ENCODE peak calls at places on chromosomes 11 and 22, in six cellular contexts. O is MM.1S, F is K562, S is thoracic aorta, B is Peyer's patch, E is fibroblast of lung. X is an unnamed sample.

GRCh38 chr22:17380711-17381087 is 11.4 kb downstream of the CECR2 start:
- DNase-seq in F (no peak), O (no peak), E (no peak), S (no peak), B (no peak), X (no peak)

GRCh38 chr11:125233736-125234275 is 69.3 kb downstream of the PKNOX2 start:
- DNase-seq in S (no peak), F (no peak), O (no peak), E (no peak), B (no peak), X (no peak)

GRCh38 chr22:40114411-40114810 is 63.3 kb upstream of the TNRC6B start:
- DNase-seq in F (no peak), B (no peak), E (no peak), O (no peak), S (no peak), X (no peak)

GRCh38 chr11:82191690-82192089 is 542.0 kb downstream of the FAM181B start:
- DNase-seq in B (no peak), F (no peak), E (no peak), O (no peak), S (no peak), X (no peak)

GRCh38 chr11:614583-615452 is 932 bp downstream of the IRF7 start:
- DNase-seq in B (peak), O (no peak), S (no peak), F (no peak), E (no peak), X (no peak)

GRCh38 chr11:68495872-68496271 is 35.3 kb downstream of the PPP6R3 start:
- DNase-seq in F (no peak), O (no peak), S (no peak), E (no peak), B (no peak), X (no peak)

GRCh38 chr11:64089027-64089360 is 53.3 kb downstream of the FLRT1 start:
- DNase-seq in S (no peak), F (no peak), B (no peak), O (no peak), E (no peak), X (no peak)

GRCh38 chr22:35219012-35219411 is 38.3 kb upstream of the HMGXB4 start:
- DNase-seq in F (peak), E (no peak), S (no peak), B (no peak), O (no peak), X (no peak)

GRCh38 chr11:6609502-6610015 is 2.5 kb downstream of the TAF10 start:
- DNase-seq in O (no peak), S (no peak), B (no peak), F (no peak), E (no peak), X (no peak)

GRCh38 chr11:16883179-16883578 is 131.0 kb downstream of the PLEKHA7 start:
- DNase-seq in O (no peak), B (no peak), S (no peak), E (no peak), F (peak), X (no peak)

GRCh38 chr11:134904103-134904502 is 492.1 kb upstream of the B3GAT1 start:
- DNase-seq in S (no peak), B (no peak), O (no peak), F (no peak), E (no peak), X (no peak)

GRCh38 chr22:19460036-19460435 is 12.5 kb upstream of the C22orf39 start:
- DNase-seq in E (no peak), O (no peak), S (no peak), F (no peak), B (no peak), X (no peak)

GRCh38 chr11:127943152-127943551 is 644.2 kb downstream of the ETS1 start:
- DNase-seq in F (no peak), B (no peak), E (no peak), O (no peak), S (no peak), X (no peak)

GRCh38 chr11:31809857-31810778 is 1.0 kb downstream of the PAX6 start:
- DNase-seq in E (peak), S (no peak), O (peak), F (no peak), B (peak), X (no peak)

GRCh38 chr11:90805172-90805571 is 582.3 kb upstream of the CHORDC1 start:
- DNase-seq in E (no peak), O (no peak), B (no peak), F (no peak), S (no peak), X (no peak)

GRCh38 chr22:44407404-44408226 is 90.4 kb downstream of the RTL6 start:
- DNase-seq in F (no peak), B (peak), S (no peak), E (no peak), O (no peak), X (no peak)

GRCh38 chr22:44850946-44851345 is 98.6 kb downstream of the ARHGAP8 start:
- DNase-seq in E (no peak), S (no peak), B (peak), F (no peak), O (no peak), X (no peak)

GRCh38 chr11:33000181-33000580 is 15.5 kb upstream of the DEPDC7 start:
- DNase-seq in E (peak), F (no peak), O (no peak), B (no peak), S (no peak), X (no peak)

GRCh38 chr22:35648066-35649025 is at the start of gene APOL6:
- DNase-seq in F (peak), E (peak), O (peak), B (peak), S (no peak), X (peak)

GRCh38 chr11:91998466-91998865 is 226.2 kb upstream of the FAT3 start:
- DNase-seq in B (no peak), E (no peak), S (no peak), O (no peak), F (no peak), X (no peak)

GRCh38 chr11:35237860-35238715 is 99.1 kb downstream of the CD44 start:
- DNase-seq in F (peak), O (peak), B (no peak), E (peak), S (no peak), X (peak)

GRCh38 chr22:44297662-44298061 is 15.1 kb downstream of the SHISAL1 start:
- DNase-seq in F (no peak), B (no peak), O (no peak), S (no peak), E (no peak), X (no peak)

GRCh38 chr22:30424471-30425326 is 869 bp upstream of the MTFP1 start:
- DNase-seq in O (peak), S (no peak), F (no peak), B (no peak), E (no peak), X (peak)

GRCh38 chr11:59968395-59968783 is 4.6 kb downstream of the OOSP4A start:
- DNase-seq in B (no peak), F (no peak), O (no peak), E (no peak), S (no peak), X (no peak)

GRCh38 chr22:29308791-29309262 is 2.4 kb downstream of the GAS2L1 start:
- DNase-seq in O (no peak), S (no peak), B (no peak), F (no peak), E (peak), X (no peak)

GRCh38 chr22:36384766-36385400 is 2.9 kb downstream of the MYH9 start:
- DNase-seq in S (no peak), E (peak), B (no peak), F (no peak), O (peak), X (peak)

GRCh38 chr11:67617243-67617953 is 10.7 kb downstream of the NDUFV1 start:
- DNase-seq in O (no peak), S (no peak), F (no peak), B (no peak), E (no peak), X (no peak)

GRCh38 chr22:40190501-40190900 is 12.8 kb downstream of the TNRC6B start:
- DNase-seq in B (no peak), F (peak), S (no peak), E (no peak), O (no peak), X (no peak)

GRCh38 chr11:133361689-133361994 is 170.7 kb downstream of the OPCML start:
- DNase-seq in O (no peak), E (no peak), B (no peak), F (no peak), S (no peak), X (no peak)

GRCh38 chr11:134725939-134726639 is 314.0 kb upstream of the B3GAT1 start:
- DNase-seq in B (peak), S (no peak), E (no peak), F (peak), O (no peak), X (no peak)

GRCh38 chr11:765025-765801 is 12.1 kb downstream of the GATD1 start:
- DNase-seq in E (peak), S (no peak), B (no peak), F (peak), O (peak), X (peak)

GRCh38 chr11:123357990-123358827 is 71.9 kb upstream of the GRAMD1B start:
- DNase-seq in S (no peak), E (peak), O (peak), F (no peak), B (no peak), X (no peak)

GRCh38 chr22:46547179-46547882 is 9.9 kb upstream of the CELSR1 start:
- DNase-seq in O (no peak), S (no peak), F (no peak), E (peak), B (peak), X (no peak)

GRCh38 chr11:5304046-5304445 is 2.3 kb upstream of the OR51B4 start:
- DNase-seq in O (no peak), F (no peak), B (no peak), E (no peak), S (no peak), X (no peak)

GRCh38 chr11:19258651-19259230 is 18.0 kb upstream of the E2F8 start:
- DNase-seq in E (no peak), O (no peak), S (no peak), B (no peak), F (no peak), X (no peak)

GRCh38 chr11:31499576-31500178 is 9.7 kb downstream of the IMMP1L start:
- DNase-seq in F (no peak), O (no peak), S (no peak), E (peak), B (no peak), X (no peak)

GRCh38 chr11:13328276-13328675 is 50.7 kb downstream of the BMAL1 start:
- DNase-seq in B (no peak), E (no peak), S (no peak), F (no peak), O (no peak), X (no peak)

GRCh38 chr11:77106321-77106720 is 3.7 kb downstream of the OMP start:
- DNase-seq in O (no peak), F (no peak), B (peak), E (no peak), S (no peak), X (no peak)

DNA sequence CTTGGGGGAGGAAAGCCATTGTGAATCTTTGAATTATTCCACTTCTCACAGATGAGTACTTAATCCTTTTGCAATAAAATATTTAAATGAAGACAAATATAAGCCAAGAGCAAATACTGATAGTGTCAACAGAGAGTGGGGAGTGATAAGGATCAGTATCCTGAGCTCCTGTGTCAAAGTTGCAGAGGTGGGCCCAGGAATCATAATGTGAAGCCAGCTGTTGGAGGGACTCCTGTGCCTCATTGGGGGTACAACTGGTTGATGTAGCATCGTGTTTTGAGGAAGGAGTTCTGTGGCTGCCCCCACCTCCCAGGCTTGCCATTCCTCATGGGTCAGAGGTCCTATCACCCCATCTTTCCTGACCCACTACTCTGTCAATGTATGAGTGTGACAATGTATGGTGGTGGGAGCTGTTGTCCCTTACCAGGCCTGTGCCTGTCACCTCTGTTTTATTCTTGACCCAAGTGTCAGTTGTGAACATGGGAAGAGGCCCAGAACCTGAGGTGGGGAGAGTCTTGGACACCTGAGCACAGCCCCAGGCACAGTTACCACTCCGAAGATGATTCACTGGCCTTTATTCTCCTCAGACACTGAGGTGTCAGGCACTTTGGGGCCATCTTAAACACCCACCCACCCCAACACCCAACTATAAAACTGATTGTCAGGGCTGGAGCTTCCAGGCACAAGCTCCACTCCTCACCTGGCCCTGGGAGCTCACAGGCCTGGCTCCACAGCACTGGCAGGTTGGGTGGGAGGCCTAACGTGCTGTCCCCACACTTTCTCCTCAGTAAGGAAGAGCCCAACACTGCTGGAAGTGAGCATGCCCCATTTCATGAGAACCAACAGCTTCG is 38.4 kb downstream of the KCNQ1OT1 start:
- DNase-seq in F (no peak), E (no peak), B (no peak), S (no peak), O (no peak), X (no peak)
- H3K27ac ChIP-seq in F (no peak), E (no peak), B (no peak), S (no peak), O (no peak), X (no peak)

GRCh38 chr11:10932976-10933375 is 75.1 kb upstream of the ZBED5 start:
- DNase-seq in F (no peak), E (no peak), S (no peak), O (no peak), B (no peak), X (no peak)
- H3K27ac ChIP-seq in F (no peak), E (no peak), S (peak), O (no peak), B (no peak), X (no peak)

DNA sequence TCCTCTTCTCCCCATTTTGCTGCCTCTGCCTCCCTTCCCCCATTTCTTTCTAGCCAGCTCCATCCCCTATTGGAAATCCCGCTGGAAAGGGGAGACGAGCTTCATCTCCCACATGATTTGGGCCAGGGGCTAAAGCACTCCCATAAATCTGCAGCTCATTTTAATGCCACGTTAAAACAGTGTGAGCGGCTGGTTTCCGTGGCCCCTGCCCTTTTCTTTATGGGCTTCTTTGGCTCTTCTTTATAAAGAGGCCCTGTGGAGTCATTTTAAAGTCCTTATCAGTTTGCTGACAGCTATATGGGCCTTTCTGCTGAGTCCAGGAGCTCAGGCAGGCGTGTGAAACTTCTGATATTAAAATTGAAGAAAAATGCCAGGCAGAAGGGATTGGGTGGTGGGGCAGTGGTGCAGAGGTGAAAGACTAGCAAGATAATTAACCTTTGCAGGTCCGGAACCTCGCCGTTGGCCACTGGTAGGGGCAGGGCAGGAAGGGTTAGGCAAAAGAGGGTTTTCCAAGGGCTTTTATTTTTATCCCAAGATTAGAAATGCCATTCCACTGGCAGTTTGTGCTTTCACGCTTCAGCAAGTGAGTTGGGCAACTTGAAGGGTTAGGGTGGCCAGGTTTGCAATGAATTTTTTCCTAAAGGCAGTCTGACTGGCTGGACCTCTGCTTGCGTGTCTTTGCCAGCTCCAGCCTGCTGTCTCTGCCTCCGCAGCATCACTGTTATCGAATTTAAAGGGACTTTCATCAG is 44.3 kb downstream of the EXT2 start:
- DNase-seq in F (peak), S (no peak), E (no peak), O (no peak), B (no peak), X (no peak)
- H3K27ac ChIP-seq in F (peak), S (peak), E (no peak), O (no peak), B (no peak), X (no peak)

DNA sequence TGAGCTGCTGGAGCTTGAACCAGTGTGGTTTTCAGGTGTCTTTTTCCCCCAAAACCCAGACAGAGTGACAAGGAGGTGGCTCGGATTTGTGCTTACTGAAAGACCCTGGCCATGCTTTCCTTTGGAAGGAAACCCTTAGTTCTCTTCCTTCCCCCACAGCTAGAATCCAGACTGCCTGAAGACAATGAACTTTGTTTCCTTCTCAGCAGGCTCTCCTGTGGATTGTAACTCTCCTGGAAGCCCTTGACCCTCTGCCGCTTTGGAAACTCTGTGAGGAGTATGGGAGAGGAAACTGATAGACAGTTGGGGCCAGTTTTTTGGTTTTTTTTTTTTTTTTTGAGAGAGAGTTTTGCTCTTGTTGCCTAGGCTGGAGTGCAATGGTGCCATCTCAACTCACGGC is 62.1 kb upstream of the SESN3 start:
- DNase-seq in F (no peak), O (no peak), B (no peak), S (no peak), E (no peak), X (no peak)
- H3K27ac ChIP-seq in F (no peak), O (no peak), B (no peak), S (no peak), E (no peak), X (no peak)

GRCh38 chr11:14513800-14514199 is 6.4 kb downstream of the PSMA1 start:
- DNase-seq in F (no peak), O (no peak), S (no peak), B (no peak), E (no peak), X (no peak)
- H3K27ac ChIP-seq in F (no peak), O (no peak), S (no peak), B (no peak), E (no peak), X (no peak)

GRCh38 chr11:114167355-114168085 is 108.0 kb downstream of the ZBTB16 start:
- DNase-seq in F (no peak), O (no peak), S (no peak), B (no peak), E (peak), X (no peak)

GRCh38 chr11:114168086-114168448 is 108.6 kb downstream of the ZBTB16 start:
- DNase-seq in B (no peak), O (no peak), S (no peak), F (no peak), E (no peak), X (no peak)

GRCh38 chr11:114168691-114169090 is 109.2 kb downstream of the ZBTB16 start:
- DNase-seq in S (no peak), F (no peak), B (peak), E (no peak), O (peak), X (peak)

GRCh38 chr11:114170226-114170625 is 110.7 kb downstream of the ZBTB16 start:
- DNase-seq in F (no peak), E (no peak), S (no peak), B (no peak), O (no peak), X (no peak)

DNA sequence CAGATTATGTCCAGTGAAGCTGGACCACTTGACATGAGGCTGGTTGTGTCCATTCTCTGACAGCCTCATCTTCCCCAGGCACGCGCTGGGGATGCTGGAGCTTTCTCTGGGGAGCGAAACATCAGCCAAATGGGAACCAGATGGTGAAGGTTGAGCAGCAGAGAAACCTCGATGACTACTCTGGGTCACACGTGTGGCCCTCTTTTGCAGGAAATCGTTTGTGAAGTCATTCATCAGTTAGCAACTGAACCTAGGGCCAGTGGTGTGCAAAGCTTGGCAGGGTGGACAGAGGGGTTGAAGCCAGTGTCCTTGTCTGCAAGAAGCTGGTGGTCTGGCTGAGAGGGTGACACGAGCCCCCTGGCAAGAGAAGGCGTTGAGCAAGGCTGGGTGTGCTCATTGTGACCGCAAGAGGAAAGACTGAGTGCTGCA is 109.8 kb downstream of the ZBTB16 start:
- DNase-seq in B (no peak), F (no peak), E (peak), S (no peak), O (no peak), X (no peak)
- H3K27ac ChIP-seq in B (peak), F (no peak), E (no peak), S (peak), O (no peak), X (no peak)

GRCh38 chr22:22519591-22519990 is 479 bp downstream of the ZNF280A start:
- DNase-seq in E (no peak), S (no peak), O (no peak), B (no peak), F (peak), X (no peak)

GRCh38 chr22:22523494-22523893 is 3.4 kb upstream of the ZNF280A start:
- DNase-seq in F (no peak), O (no peak), E (no peak), B (no peak), S (no peak), X (no peak)

GRCh38 chr22:22520020-22520656 is at the start of gene ZNF280A:
- DNase-seq in F (peak), E (no peak), S (no peak), B (no peak), O (no peak), X (no peak)

GRCh38 chr22:22521631-22522030 is 1.6 kb upstream of the ZNF280A start:
- DNase-seq in F (no peak), B (no peak), S (no peak), O (no peak), E (no peak), X (no peak)

GRCh38 chr22:22520667-22521602 is 865 bp upstream of the ZNF280A start:
- DNase-seq in B (no peak), E (no peak), F (peak), O (peak), S (no peak), X (peak)
- H3K27ac ChIP-seq in B (no peak), E (no peak), F (peak), O (no peak), S (no peak), X (no peak)

X was measured in OCI-LY7.